ENCODE peak calls at places on chromosome 20, in ten cellular contexts. M is AG04450; Y is left ventricle myocardium inferior; P is GM23338; Z is pancreas; A is Karpas-422; O is body of pancreas; E is naive thymus-derived CD4-positive, alpha-beta T cell; R is heart left ventricle; U is A549. S is an unnamed sample.

GRCh38 chr20:56607061-56607704 is 21.9 kb upstream of the TFAP2C start:
- DNase-seq in P (peak; percentile 14), A (no peak), O (no peak), M (no peak), R (no peak), U (no peak), Z (no peak), Y (no peak), E (no peak), S (no peak)

GRCh38 chr20:36497856-36498255 is 43.5 kb upstream of the MYL9 start:
- DNase-seq in U (no peak), Y (peak; percentile 36), R (peak; percentile 79), O (peak; percentile 57), M (no peak), P (no peak), E (no peak), A (no peak), Z (no peak), S (no peak)

GRCh38 chr20:42577193-42577592 is 612.5 kb downstream of the PTPRT start:
- DNase-seq in A (peak; percentile 49), P (no peak), E (no peak), U (no peak), Z (no peak), M (no peak), O (no peak), R (no peak), Y (no peak), S (no peak)

GRCh38 chr20:1313236-1313964 is 15.5 kb downstream of the SDCBP2 start:
- DNase-seq in Z (peak; percentile 89), E (peak; percentile 43), P (peak; percentile 91), M (no peak), U (peak; percentile 75), Y (peak; percentile 75), O (peak; percentile 73), R (peak; percentile 79), A (peak; percentile 79), S (no peak)

GRCh38 chr20:24917797-24918578 is 31.1 kb upstream of the CST7 start:
- DNase-seq in E (no peak), Z (peak; percentile 91), P (peak; percentile 92), M (peak; percentile 33), Y (peak; percentile 56), A (peak; percentile 82), O (peak; percentile 83), R (peak; percentile 58), U (peak; percentile 80), S (no peak)

GRCh38 chr20:10461495-10461894 is 26.4 kb downstream of the SLX4IP start:
- DNase-seq in A (no peak), O (peak; percentile 56), M (no peak), P (no peak), R (no peak), E (no peak), U (no peak), Z (no peak), Y (no peak), S (no peak)

GRCh38 chr20:8127553-8128255 is 4.4 kb upstream of the PLCB1 start:
- DNase-seq in R (no peak), A (peak; percentile 54), Y (no peak), O (no peak), Z (no peak), M (no peak), P (no peak), E (no peak), U (no peak), S (no peak)

GRCh38 chr20:5786930-5787826 is 37.0 kb downstream of the SHLD1 start:
- DNase-seq in U (no peak), Y (no peak), R (no peak), E (no peak), O (peak; percentile 65), M (no peak), A (no peak), Z (no peak), P (peak; percentile 20), S (no peak)

GRCh38 chr20:62816031-62816878 is 595 bp upstream of the COL9A3 start:
- DNase-seq in Z (no peak), U (no peak), P (peak; percentile 98), Y (no peak), E (no peak), A (no peak), M (no peak), R (no peak), O (no peak), S (no peak)

GRCh38 chr20:62813588-62813987 is 3.3 kb upstream of the COL9A3 start:
- DNase-seq in U (no peak), Z (no peak), A (no peak), M (no peak), E (no peak), O (no peak), Y (no peak), P (no peak), R (no peak), S (no peak)

GRCh38 chr20:62814709-62815065 is 2.2 kb upstream of the COL9A3 start:
- DNase-seq in R (no peak), E (no peak), U (no peak), A (no peak), Z (no peak), Y (no peak), O (no peak), P (no peak), M (no peak), S (no peak)

GRCh38 chr20:62814060-62814708 is 2.7 kb upstream of the COL9A3 start:
- DNase-seq in E (no peak), Y (no peak), U (no peak), Z (no peak), O (no peak), R (no peak), M (no peak), A (peak; percentile 68), P (no peak), S (no peak)

DNA sequence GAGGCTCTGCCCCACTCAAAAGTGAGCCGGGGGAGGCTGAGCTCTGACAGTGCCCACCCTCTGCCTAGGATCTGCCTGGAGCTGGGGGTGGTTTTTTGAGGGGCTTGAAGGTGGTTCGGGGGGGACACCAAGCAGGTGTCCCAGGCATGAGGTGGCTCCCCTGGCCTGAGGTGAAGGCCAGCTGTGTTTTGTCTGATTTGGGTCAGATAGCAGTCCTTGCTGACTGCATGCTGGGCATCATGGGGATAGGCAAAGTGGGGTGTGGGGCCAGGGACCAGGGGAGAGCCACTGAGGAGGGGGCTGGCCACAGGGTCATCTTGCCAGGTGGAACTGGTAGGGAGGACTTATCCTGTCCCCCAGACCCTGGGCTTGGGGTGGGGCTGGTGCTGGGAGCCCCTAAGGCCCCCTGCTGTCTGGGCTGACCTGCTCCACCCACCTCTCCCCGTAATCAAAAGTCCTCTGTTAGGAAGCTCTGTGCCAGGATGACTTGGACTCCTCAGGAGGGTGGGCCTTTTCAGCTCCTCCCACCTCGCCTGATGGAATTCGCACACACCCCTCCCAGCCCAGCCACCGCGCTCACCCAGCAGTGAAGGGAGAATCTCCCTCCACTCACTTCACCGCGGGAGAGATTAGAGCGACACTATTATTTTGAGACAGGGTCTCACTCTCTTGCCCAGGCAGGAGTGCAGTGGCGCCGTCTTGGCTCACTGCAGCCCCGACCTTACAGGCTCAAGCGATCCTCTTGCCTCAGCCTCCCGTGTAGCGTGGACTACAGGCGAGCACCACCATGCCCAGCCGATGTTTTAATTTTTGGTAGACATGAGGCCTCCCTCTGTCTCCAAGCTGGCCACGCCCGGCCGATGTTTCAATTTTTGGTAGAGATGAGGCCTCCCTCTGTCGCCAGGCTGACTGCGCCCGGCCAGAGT is 1.5 kb upstream of the COL9A3 start:
- DNase-seq in R (no peak), U (no peak), E (no peak), O (no peak), P (peak; percentile 84), M (no peak), Z (no peak), Y (no peak), A (no peak), S (no peak)
- H3K27ac ChIP-seq in R (no peak overlapping the region), U (peak overlapping the region; percentile 52), E (no peak overlapping the region), O (no peak overlapping the region), P (peak overlapping the region; percentile 66), M (no peak overlapping the region), Z (no peak overlapping the region), Y (no peak overlapping the region), A (no peak overlapping the region), S (no peak overlapping the region)

DNA sequence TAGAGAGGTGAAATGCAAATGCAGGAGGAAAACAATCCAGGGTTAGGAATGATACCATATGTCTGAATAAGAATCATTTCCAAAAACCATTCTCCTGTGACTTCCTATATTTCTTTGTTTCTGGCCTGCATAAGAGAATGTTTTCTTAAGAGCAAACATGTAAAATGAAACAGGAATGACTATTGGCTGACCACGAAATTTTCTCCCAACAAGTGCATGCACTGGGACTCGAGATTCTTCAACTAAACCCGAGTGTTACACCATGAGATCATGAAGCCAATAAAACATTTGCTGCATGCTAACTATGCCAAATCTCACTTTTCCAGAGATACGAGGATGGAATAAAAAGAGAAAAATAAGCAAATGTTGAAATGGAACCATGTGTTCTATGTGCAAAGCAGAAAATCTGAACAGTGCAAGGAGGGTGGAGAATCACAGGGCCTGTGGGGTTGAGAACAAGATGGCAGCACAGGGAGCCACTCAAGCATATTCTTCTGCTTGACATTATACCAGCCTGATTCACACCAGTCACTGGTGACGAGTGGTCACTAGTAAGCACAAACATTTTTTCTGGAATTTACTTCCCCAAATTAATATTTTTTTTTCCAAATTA is 212.2 kb upstream of the FOXA2 start:
- DNase-seq in Y (no peak), M (peak; percentile 11), E (no peak), U (no peak), O (no peak), R (no peak), Z (no peak), A (no peak), P (no peak), S (no peak)
- H3K27ac ChIP-seq in Y (peak overlapping the region; percentile 73), M (peak overlapping the region; percentile 31), E (no peak overlapping the region), U (peak overlapping the region; percentile 92), O (no peak overlapping the region), R (peak overlapping the region; percentile 76), Z (no peak overlapping the region), A (no peak overlapping the region), P (no peak overlapping the region), S (no peak overlapping the region)

GRCh38 chr20:3847419-3847940 is 846 bp downstream of the MAVS start:
- DNase-seq in P (no peak), U (no peak), A (peak; percentile 53), M (no peak), Z (no peak), E (no peak), O (no peak), Y (no peak), R (no peak), S (no peak)
- H3K27ac ChIP-seq in P (no peak overlapping the region), U (peak overlapping the region; percentile 92), A (peak overlapping the region; percentile 65), M (peak overlapping the region; percentile 11), Z (peak overlapping the region; percentile 91), E (peak overlapping the region; percentile 96), O (peak overlapping the region; percentile 97), Y (peak overlapping the region; percentile 99), R (peak overlapping the region; percentile 93), S (peak overlapping the region; percentile 97)

GRCh38 chr20:37727957-37728634 is 34.3 kb downstream of the CTNNBL1 start:
- DNase-seq in O (no peak), Z (no peak), Y (no peak), R (no peak), U (no peak), A (no peak), P (no peak), M (no peak), E (no peak), S (no peak)

GRCh38 chr20:37728635-37728983 is 34.8 kb downstream of the CTNNBL1 start:
- DNase-seq in O (no peak), Y (no peak), P (no peak), Z (no peak), U (no peak), A (no peak), R (no peak), M (no peak), E (no peak), S (no peak)

GRCh38 chr20:37727247-37727956 is 33.6 kb downstream of the CTNNBL1 start:
- DNase-seq in Z (no peak), P (no peak), M (no peak), A (no peak), E (no peak), R (no peak), Y (no peak), O (no peak), U (no peak), S (no peak)

GRCh38 chr20:37729452-37729851 is 35.6 kb downstream of the CTNNBL1 start:
- DNase-seq in R (no peak), P (no peak), Y (no peak), O (no peak), A (no peak), Z (no peak), M (no peak), E (no peak), U (no peak), S (no peak)

DNA sequence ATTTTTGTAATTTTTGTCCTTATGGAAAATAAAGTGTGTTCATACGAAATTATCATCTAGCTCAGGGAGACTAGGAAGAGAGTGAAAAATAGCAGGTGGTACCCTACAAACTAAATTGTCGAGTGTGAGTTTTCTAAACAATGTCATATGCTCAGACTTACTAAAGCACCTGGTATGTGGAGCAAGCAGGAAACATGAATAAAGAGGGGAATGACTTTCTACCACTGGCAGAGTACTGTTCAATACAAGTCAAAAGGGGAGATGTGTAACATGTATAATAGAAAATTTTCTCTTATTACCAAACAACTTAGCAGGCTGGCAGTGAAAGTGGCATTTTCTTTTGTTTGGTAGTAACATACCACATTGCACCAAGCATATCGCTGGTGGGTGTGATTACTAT is 36.1 kb downstream of the CTNNBL1 start:
- DNase-seq in P (no peak), M (no peak), O (no peak), A (no peak), Y (no peak), R (no peak), E (no peak), Z (no peak), U (no peak), S (no peak)
- H3K27ac ChIP-seq in P (no peak overlapping the region), M (no peak overlapping the region), O (no peak overlapping the region), A (no peak overlapping the region), Y (peak overlapping the region; percentile 75), R (no peak overlapping the region), E (no peak overlapping the region), Z (no peak overlapping the region), U (no peak overlapping the region), S (peak overlapping the region; percentile 13)